ENCODE peak calls at places on chromosomes 1 and 21, in six cellular contexts. One of them, this sample, is unnamed.
A peak's percentile ranks its signal among the peaks of the same experiment; 100 is the strongest.

GRCh38 chr1:83931658-83932253 is 67.2 kb downstream of the TTLL7 start:
- DNase-seq in fibroblast of mammary gland: peak; percentile 60
- DNase-seq in RWPE1: peak; percentile 56
- DNase-seq in brain microvascular endothelial cell: peak; percentile 34
- DNase-seq in pancreas: no peak
- DNase-seq in GM13977: peak; percentile 37
- DNase-seq in this sample: no peak

GRCh38 chr1:231508497-231508896 is 20.0 kb upstream of the TSNAX start:
- DNase-seq in brain microvascular endothelial cell: no peak
- DNase-seq in fibroblast of mammary gland: peak; percentile 56
- DNase-seq in pancreas: no peak
- DNase-seq in RWPE1: no peak
- DNase-seq in GM13977: no peak
- DNase-seq in this sample: no peak

GRCh38 chr21:34029724-34030528 is 43.5 kb upstream of the MRPS6 start:
- DNase-seq in RWPE1: peak; percentile 65
- DNase-seq in brain microvascular endothelial cell: peak; percentile 86
- DNase-seq in pancreas: no peak
- DNase-seq in fibroblast of mammary gland: peak; percentile 90
- DNase-seq in GM13977: peak; percentile 23
- DNase-seq in this sample: peak; percentile 31

GRCh38 chr21:25896657-25897056 is 161.9 kb downstream of the GABPA start:
- DNase-seq in RWPE1: no peak
- DNase-seq in fibroblast of mammary gland: no peak
- DNase-seq in pancreas: no peak
- DNase-seq in brain microvascular endothelial cell: no peak
- DNase-seq in GM13977: no peak
- DNase-seq in this sample: no peak

GRCh38 chr1:107389410-107390075 is 248.7 kb downstream of the NTNG1 start:
- DNase-seq in RWPE1: no peak
- DNase-seq in brain microvascular endothelial cell: no peak
- DNase-seq in pancreas: no peak
- DNase-seq in fibroblast of mammary gland: no peak
- DNase-seq in GM13977: no peak
- DNase-seq in this sample: no peak

GRCh38 chr1:36393686-36394085 is 4.0 kb downstream of the LSM10 start:
- DNase-seq in fibroblast of mammary gland: no peak
- DNase-seq in RWPE1: no peak
- DNase-seq in pancreas: no peak
- DNase-seq in brain microvascular endothelial cell: no peak
- DNase-seq in GM13977: no peak
- DNase-seq in this sample: no peak

GRCh38 chr1:24683713-24684162 is 40.6 kb downstream of the SRRM1 start:
- DNase-seq in pancreas: no peak
- DNase-seq in RWPE1: peak; percentile 90
- DNase-seq in GM13977: no peak
- DNase-seq in brain microvascular endothelial cell: peak; percentile 95
- DNase-seq in fibroblast of mammary gland: peak; percentile 97
- DNase-seq in this sample: no peak

GRCh38 chr1:25867210-25867991 is 8.1 kb downstream of the PAQR7 start:
- DNase-seq in brain microvascular endothelial cell: no peak
- DNase-seq in GM13977: no peak
- DNase-seq in fibroblast of mammary gland: no peak
- DNase-seq in pancreas: peak; percentile 48
- DNase-seq in RWPE1: no peak
- DNase-seq in this sample: no peak

GRCh38 chr1:241592273-241592958 is 47.8 kb downstream of the CHML start:
- DNase-seq in pancreas: no peak
- DNase-seq in brain microvascular endothelial cell: no peak
- DNase-seq in GM13977: no peak
- DNase-seq in fibroblast of mammary gland: peak; percentile 81
- DNase-seq in RWPE1: peak; percentile 87
- DNase-seq in this sample: no peak

GRCh38 chr1:200298242-200298641 is 111.6 kb downstream of the ZNF281 start:
- DNase-seq in brain microvascular endothelial cell: no peak
- DNase-seq in RWPE1: no peak
- DNase-seq in fibroblast of mammary gland: no peak
- DNase-seq in GM13977: no peak
- DNase-seq in pancreas: peak; percentile 52
- DNase-seq in this sample: no peak

GRCh38 chr1:111596499-111596898 is 23.1 kb upstream of the RAP1A start:
- DNase-seq in pancreas: no peak
- DNase-seq in GM13977: no peak
- DNase-seq in fibroblast of mammary gland: no peak
- DNase-seq in RWPE1: no peak
- DNase-seq in brain microvascular endothelial cell: no peak
- DNase-seq in this sample: no peak

GRCh38 chr1:115433483-115433882 is 95.4 kb upstream of the NGF start:
- DNase-seq in RWPE1: no peak
- DNase-seq in pancreas: no peak
- DNase-seq in fibroblast of mammary gland: no peak
- DNase-seq in GM13977: no peak
- DNase-seq in brain microvascular endothelial cell: no peak
- DNase-seq in this sample: no peak

GRCh38 chr21:41086551-41086950 is 81.4 kb upstream of the BACE2 start:
- DNase-seq in brain microvascular endothelial cell: no peak
- DNase-seq in fibroblast of mammary gland: no peak
- DNase-seq in pancreas: no peak
- DNase-seq in GM13977: no peak
- DNase-seq in RWPE1: no peak
- DNase-seq in this sample: no peak

GRCh38 chr1:67780637-67781036 is 52.6 kb downstream of the GNG12 start:
- DNase-seq in brain microvascular endothelial cell: no peak
- DNase-seq in GM13977: no peak
- DNase-seq in pancreas: no peak
- DNase-seq in fibroblast of mammary gland: no peak
- DNase-seq in RWPE1: no peak
- DNase-seq in this sample: no peak

GRCh38 chr1:213934642-213935041 is 53.1 kb upstream of the PROX1 start:
- DNase-seq in fibroblast of mammary gland: peak; percentile 1
- DNase-seq in GM13977: no peak
- DNase-seq in brain microvascular endothelial cell: no peak
- DNase-seq in RWPE1: peak; percentile 14
- DNase-seq in pancreas: peak; percentile 77
- DNase-seq in this sample: no peak

GRCh38 chr1:230596306-230596705 is 46.0 kb upstream of the COG2 start:
- DNase-seq in brain microvascular endothelial cell: no peak
- DNase-seq in fibroblast of mammary gland: no peak
- DNase-seq in GM13977: no peak
- DNase-seq in pancreas: no peak
- DNase-seq in RWPE1: no peak
- DNase-seq in this sample: no peak

GRCh38 chr1:224894915-224895314 is 34.6 kb upstream of the DNAH14 start:
- DNase-seq in RWPE1: peak; percentile 9
- DNase-seq in brain microvascular endothelial cell: no peak
- DNase-seq in fibroblast of mammary gland: peak; percentile 51
- DNase-seq in GM13977: no peak
- DNase-seq in pancreas: no peak
- DNase-seq in this sample: no peak

DNA sequence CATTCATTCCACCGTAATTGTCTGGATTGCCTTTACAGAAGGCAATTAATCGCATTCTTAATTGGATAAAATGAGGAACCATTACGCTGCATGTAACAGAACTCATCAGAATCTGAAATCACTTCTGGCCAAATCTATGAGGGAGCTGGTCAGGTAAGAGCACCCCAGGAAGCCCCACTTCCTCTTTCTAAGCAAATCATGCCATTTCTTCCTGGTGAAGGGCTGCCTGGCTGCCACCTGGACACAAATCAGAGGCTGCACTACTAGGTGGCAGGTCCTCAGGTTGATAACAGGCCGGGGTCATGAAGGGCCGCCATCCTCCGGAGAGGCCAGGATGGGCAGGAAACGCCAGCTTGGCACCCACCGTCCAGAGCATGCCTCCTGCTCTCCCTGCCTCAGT is 73.7 kb downstream of the CAPZB start:
- DNase-seq in fibroblast of mammary gland: no peak
- DNase-seq in pancreas: no peak
- DNase-seq in brain microvascular endothelial cell: no peak
- DNase-seq in RWPE1: no peak
- DNase-seq in GM13977: peak; percentile 53
- DNase-seq in this sample: no peak
- TF ChIP-seq CTCF in fibroblast of mammary gland: no peak
- TF ChIP-seq CTCF in pancreas: no peak
- TF ChIP-seq CTCF in brain microvascular endothelial cell: no peak
- TF ChIP-seq CTCF in RWPE1: no peak
- TF ChIP-seq CTCF in GM13977: no peak
- TF ChIP-seq CTCF in this sample: no peak

DNA sequence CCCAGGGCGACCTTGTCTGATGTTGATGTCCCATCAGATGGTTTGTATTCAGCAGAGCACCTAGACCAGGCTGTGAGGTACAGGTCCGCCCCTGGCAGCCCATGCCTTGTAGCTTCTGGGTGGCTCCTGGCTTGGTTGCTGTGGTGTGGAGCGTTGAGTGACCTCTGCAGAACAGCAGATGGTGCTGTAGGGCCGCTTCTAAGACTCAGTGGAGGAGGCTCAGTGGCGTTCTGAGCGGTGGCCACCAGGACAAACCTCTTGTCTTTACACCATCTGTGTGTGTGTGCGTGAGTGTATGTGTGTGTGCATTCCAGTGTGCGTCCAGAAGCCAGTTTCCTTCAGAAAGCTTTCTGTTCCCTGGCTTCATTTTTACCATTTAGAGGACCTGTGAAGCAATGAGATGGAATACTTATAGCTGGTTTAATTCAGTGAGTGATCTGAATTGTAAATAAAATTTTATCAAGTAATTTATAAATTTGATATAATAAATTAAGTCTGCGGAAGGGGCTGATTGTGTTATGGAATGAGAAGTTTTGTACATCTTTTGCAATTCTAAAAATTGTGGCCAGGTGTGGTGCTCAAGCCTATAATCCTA is 66.1 kb downstream of the ADARB1 start:
- DNase-seq in GM13977: peak; percentile 90
- DNase-seq in brain microvascular endothelial cell: peak; percentile 94
- DNase-seq in pancreas: peak; percentile 52
- DNase-seq in RWPE1: peak; percentile 78
- DNase-seq in fibroblast of mammary gland: peak; percentile 92
- DNase-seq in this sample: peak; percentile 69
- TF ChIP-seq CTCF in GM13977: peak; percentile 86
- TF ChIP-seq CTCF in brain microvascular endothelial cell: peak; percentile 98
- TF ChIP-seq CTCF in pancreas: peak; percentile 62
- TF ChIP-seq CTCF in RWPE1: peak; percentile 85
- TF ChIP-seq CTCF in fibroblast of mammary gland: peak; percentile 97
- TF ChIP-seq CTCF in this sample: peak; percentile 90

GRCh38 chr1:153728305-153729066 is 636 bp downstream of the INTS3 start:
- DNase-seq in RWPE1: peak; percentile 20
- DNase-seq in brain microvascular endothelial cell: no peak
- DNase-seq in fibroblast of mammary gland: peak; percentile 68
- DNase-seq in pancreas: peak; percentile 59
- DNase-seq in GM13977: no peak
- DNase-seq in this sample: peak; percentile 26

GRCh38 chr1:153723687-153724086 is 4.2 kb upstream of the INTS3 start:
- DNase-seq in RWPE1: no peak
- DNase-seq in fibroblast of mammary gland: no peak
- DNase-seq in brain microvascular endothelial cell: no peak
- DNase-seq in pancreas: no peak
- DNase-seq in GM13977: no peak
- DNase-seq in this sample: no peak

GRCh38 chr1:153730468-153730988 is 2.7 kb downstream of the INTS3 start:
- DNase-seq in brain microvascular endothelial cell: no peak
- DNase-seq in RWPE1: no peak
- DNase-seq in pancreas: no peak
- DNase-seq in fibroblast of mammary gland: no peak
- DNase-seq in GM13977: no peak
- DNase-seq in this sample: no peak

DNA sequence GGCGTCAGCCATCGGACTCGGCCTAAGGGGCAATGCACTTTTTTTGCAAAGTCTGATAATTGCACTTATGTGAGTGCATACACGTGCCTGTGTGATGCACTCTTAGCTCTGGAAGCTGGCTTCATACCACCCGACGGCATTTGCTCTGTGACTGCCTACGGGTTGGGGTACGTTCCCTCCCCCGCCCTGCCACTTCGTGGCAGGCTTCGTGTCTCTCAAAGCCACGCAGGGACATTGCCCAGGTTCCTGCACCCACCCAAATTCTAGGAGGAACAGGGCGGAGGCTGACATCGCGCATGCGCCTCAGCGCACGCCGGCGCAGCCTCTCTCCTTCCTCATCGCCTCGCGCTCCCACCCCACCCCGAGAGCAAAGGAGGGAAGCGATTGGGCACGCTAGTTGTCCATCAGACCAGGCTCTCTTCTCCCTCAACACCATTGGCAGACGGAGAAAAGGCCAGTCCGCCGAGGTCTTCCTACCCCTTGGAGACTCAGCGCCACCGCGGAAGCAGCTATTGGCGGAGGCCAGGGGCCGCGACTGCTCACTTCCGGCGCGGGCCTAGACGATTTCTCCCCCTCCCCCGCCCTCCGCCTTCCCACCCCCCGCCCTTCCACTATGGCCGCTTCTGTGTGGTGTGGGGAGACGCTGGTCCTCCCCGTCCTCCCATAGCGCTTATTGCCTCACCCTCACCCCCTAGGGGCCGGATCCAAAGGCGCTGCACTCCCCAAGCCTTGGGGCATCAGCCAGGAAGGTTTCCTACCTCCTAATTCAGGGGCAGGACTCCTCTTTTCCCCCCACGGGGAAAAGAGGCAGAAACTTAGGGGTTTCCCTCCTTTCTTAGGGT is at the start of gene INTS3:
- DNase-seq in brain microvascular endothelial cell: peak; percentile 100
- DNase-seq in GM13977: peak; percentile 97
- DNase-seq in pancreas: peak; percentile 98
- DNase-seq in fibroblast of mammary gland: peak; percentile 100
- DNase-seq in RWPE1: peak; percentile 100
- DNase-seq in this sample: peak; percentile 98
- TF ChIP-seq CTCF in brain microvascular endothelial cell: peak; percentile 16
- TF ChIP-seq CTCF in GM13977: no peak
- TF ChIP-seq CTCF in pancreas: no peak
- TF ChIP-seq CTCF in fibroblast of mammary gland: no peak
- TF ChIP-seq CTCF in RWPE1: no peak
- TF ChIP-seq CTCF in this sample: no peak

GRCh38 chr1:247406014-247406656 is 9.8 kb upstream of the NLRP3 start:
- DNase-seq in fibroblast of mammary gland: no peak
- DNase-seq in RWPE1: no peak
- DNase-seq in GM13977: no peak
- DNase-seq in brain microvascular endothelial cell: no peak
- DNase-seq in pancreas: no peak
- DNase-seq in this sample: no peak
- TF ChIP-seq CTCF in fibroblast of mammary gland: no peak
- TF ChIP-seq CTCF in RWPE1: no peak
- TF ChIP-seq CTCF in GM13977: no peak
- TF ChIP-seq CTCF in brain microvascular endothelial cell: no peak
- TF ChIP-seq CTCF in pancreas: no peak
- TF ChIP-seq CTCF in this sample: no peak